ENCODE peak calls at places on chromosomes 16 and 17, in ten cellular contexts. Q is frontal cortex, P is fibroblast of lung, X is NCI-H774, T is activated B cell treated with CpG ODN at 0.5 μM for 24 hours, E is GM23248, G is T-helper 1 cell, M is lower lobe of right lung, O is kidney tubule cell, K is T-helper 2 cell. W is an unnamed sample.

GRCh38 chr17:36544049-36544319 is 735 bp upstream of the GGNBP2 start:
- DNase-seq in K (peak; percentile 39), P (no peak), O (no peak), G (no peak), E (peak; percentile 82), Q (peak; percentile 36), T (no peak), M (peak; percentile 61), X (peak; percentile 64), W (peak; percentile 47)

GRCh38 chr16:87607223-87607622 is 4.9 kb downstream of the JPH3 start:
- DNase-seq in P (no peak), K (no peak), G (no peak), M (no peak), X (no peak), Q (no peak), O (no peak), E (no peak), T (no peak), W (no peak)

GRCh38 chr16:48911700-48912099 is 301.7 kb upstream of the N4BP1 start:
- DNase-seq in X (no peak), Q (no peak), G (no peak), P (peak; percentile 3), M (no peak), K (no peak), O (no peak), E (peak; percentile 24), T (no peak), W (no peak)

GRCh38 chr17:46742539-46743270 is 75.8 kb downstream of the WNT3 start:
- DNase-seq in T (no peak), M (no peak), P (peak; percentile 88), O (peak; percentile 97), E (peak; percentile 98), K (no peak), G (no peak), X (no peak), Q (no peak), W (no peak)

GRCh38 chr16:69520800-69521602 is 44.8 kb upstream of the NFAT5 start:
- DNase-seq in M (no peak), X (no peak), T (no peak), E (peak; percentile 59), Q (no peak), O (no peak), G (no peak), P (peak; percentile 55), K (peak; percentile 73), W (no peak)

GRCh38 chr17:34318474-34318873 is 761 bp upstream of the CCL8 start:
- DNase-seq in G (no peak), X (no peak), T (no peak), M (peak; percentile 59), P (no peak), E (no peak), K (peak; percentile 25), O (no peak), Q (no peak), W (peak; percentile 28)

GRCh38 chr17:1627987-1628855 is at the start of gene SLC43A2:
- DNase-seq in E (peak; percentile 93), G (peak; percentile 57), X (peak; percentile 31), T (peak; percentile 80), O (peak; percentile 79), P (peak; percentile 68), Q (peak; percentile 95), M (peak; percentile 91), K (peak; percentile 77), W (peak; percentile 90)

GRCh38 chr16:73071131-73071940 is 23.4 kb upstream of the ZFHX3 start:
- DNase-seq in O (peak; percentile 65), X (peak; percentile 23), P (peak; percentile 49), K (no peak), G (no peak), E (peak; percentile 44), Q (no peak), T (no peak), M (peak; percentile 59), W (peak; percentile 70)

GRCh38 chr17:29617125-29617480 is 5.6 kb downstream of the CORO6 start:
- DNase-seq in T (peak; percentile 75), E (peak; percentile 51), G (peak; percentile 89), P (peak; percentile 79), X (peak; percentile 86), O (peak; percentile 87), M (peak; percentile 88), K (peak; percentile 96), Q (peak; percentile 74), W (peak; percentile 82)

GRCh38 chr17:73464447-73464846 is 152.6 kb upstream of the CDC42EP4 start:
- DNase-seq in Q (no peak), E (no peak), O (no peak), P (no peak), K (no peak), T (no peak), M (no peak), X (no peak), G (no peak), W (no peak)

W was measured in left ventricle myocardium superior.